ENCODE peak calls at places on chromosomes 1 and 21, in ten cellular contexts. One of them, this sample, is unnamed.

GRCh38 chr21:27400045-27400444 is 433.2 kb upstream of the ADAMTS5 start:
- DNase-seq in CD4-positive, CD25-positive, alpha-beta regulatory T cell: no peak
- DNase-seq in HTR-8/SVneo: no peak
- DNase-seq in neuronal stem cell: no peak
- DNase-seq in endothelial cell of umbilical vein: no peak
- DNase-seq in A549: no peak
- DNase-seq in sciatic nerve: no peak
- DNase-seq in AG08395: no peak
- DNase-seq in myocyte: no peak
- DNase-seq in hippocampal formation: no peak
- DNase-seq in this sample: no peak

GRCh38 chr1:181083842-181084605 is 4.5 kb upstream of the IER5 start:
- DNase-seq in sciatic nerve: peak; percentile 62
- DNase-seq in hippocampal formation: no peak
- DNase-seq in myocyte: peak; percentile 85
- DNase-seq in neuronal stem cell: no peak
- DNase-seq in AG08395: no peak
- DNase-seq in endothelial cell of umbilical vein: peak; percentile 71
- DNase-seq in A549: peak; percentile 80
- DNase-seq in CD4-positive, CD25-positive, alpha-beta regulatory T cell: peak; percentile 84
- DNase-seq in HTR-8/SVneo: no peak
- DNase-seq in this sample: no peak

GRCh38 chr21:29298348-29299045 is at the start of gene BACH1:
- DNase-seq in hippocampal formation: peak; percentile 89
- DNase-seq in CD4-positive, CD25-positive, alpha-beta regulatory T cell: peak; percentile 89
- DNase-seq in myocyte: peak; percentile 90
- DNase-seq in AG08395: peak; percentile 96
- DNase-seq in sciatic nerve: peak; percentile 94
- DNase-seq in A549: peak; percentile 76
- DNase-seq in endothelial cell of umbilical vein: peak; percentile 89
- DNase-seq in neuronal stem cell: peak; percentile 84
- DNase-seq in HTR-8/SVneo: peak; percentile 84
- DNase-seq in this sample: peak; percentile 98

GRCh38 chr1:117570988-117571409 is 34.8 kb upstream of the TENT5C start:
- DNase-seq in neuronal stem cell: no peak
- DNase-seq in CD4-positive, CD25-positive, alpha-beta regulatory T cell: peak; percentile 20
- DNase-seq in HTR-8/SVneo: no peak
- DNase-seq in sciatic nerve: no peak
- DNase-seq in AG08395: no peak
- DNase-seq in endothelial cell of umbilical vein: no peak
- DNase-seq in A549: no peak
- DNase-seq in myocyte: peak; percentile 22
- DNase-seq in hippocampal formation: no peak
- DNase-seq in this sample: peak; percentile 69

GRCh38 chr21:21851657-21852056 is 853.4 kb downstream of the NCAM2 start:
- DNase-seq in CD4-positive, CD25-positive, alpha-beta regulatory T cell: no peak
- DNase-seq in myocyte: no peak
- DNase-seq in A549: no peak
- DNase-seq in sciatic nerve: no peak
- DNase-seq in AG08395: no peak
- DNase-seq in endothelial cell of umbilical vein: no peak
- DNase-seq in HTR-8/SVneo: no peak
- DNase-seq in neuronal stem cell: no peak
- DNase-seq in hippocampal formation: peak; percentile 8
- DNase-seq in this sample: no peak

GRCh38 chr1:179247923-179248322 is 18.4 kb upstream of the ABL2 start:
- DNase-seq in endothelial cell of umbilical vein: no peak
- DNase-seq in sciatic nerve: no peak
- DNase-seq in AG08395: no peak
- DNase-seq in myocyte: no peak
- DNase-seq in CD4-positive, CD25-positive, alpha-beta regulatory T cell: no peak
- DNase-seq in neuronal stem cell: no peak
- DNase-seq in A549: no peak
- DNase-seq in hippocampal formation: no peak
- DNase-seq in HTR-8/SVneo: no peak
- DNase-seq in this sample: no peak

GRCh38 chr1:98046031-98046641 is 125.3 kb upstream of the DPYD start:
- DNase-seq in myocyte: peak; percentile 61
- DNase-seq in A549: peak; percentile 63
- DNase-seq in hippocampal formation: no peak
- DNase-seq in HTR-8/SVneo: no peak
- DNase-seq in endothelial cell of umbilical vein: peak; percentile 70
- DNase-seq in CD4-positive, CD25-positive, alpha-beta regulatory T cell: peak; percentile 35
- DNase-seq in sciatic nerve: peak; percentile 32
- DNase-seq in neuronal stem cell: no peak
- DNase-seq in AG08395: peak; percentile 25
- DNase-seq in this sample: no peak

GRCh38 chr1:184156521-184157395 is 105.2 kb downstream of the TSEN15 start:
- DNase-seq in myocyte: no peak
- DNase-seq in sciatic nerve: no peak
- DNase-seq in A549: no peak
- DNase-seq in CD4-positive, CD25-positive, alpha-beta regulatory T cell: no peak
- DNase-seq in HTR-8/SVneo: no peak
- DNase-seq in endothelial cell of umbilical vein: no peak
- DNase-seq in hippocampal formation: no peak
- DNase-seq in AG08395: no peak
- DNase-seq in neuronal stem cell: no peak
- DNase-seq in this sample: no peak

GRCh38 chr1:3984586-3984985 is 84.5 kb upstream of the C1orf174 start:
- DNase-seq in HTR-8/SVneo: no peak
- DNase-seq in endothelial cell of umbilical vein: no peak
- DNase-seq in myocyte: no peak
- DNase-seq in sciatic nerve: no peak
- DNase-seq in neuronal stem cell: no peak
- DNase-seq in hippocampal formation: no peak
- DNase-seq in AG08395: no peak
- DNase-seq in CD4-positive, CD25-positive, alpha-beta regulatory T cell: no peak
- DNase-seq in A549: no peak
- DNase-seq in this sample: no peak

GRCh38 chr1:58597076-58597475 is 20.0 kb upstream of the TACSTD2 start:
- DNase-seq in endothelial cell of umbilical vein: no peak
- DNase-seq in sciatic nerve: no peak
- DNase-seq in hippocampal formation: no peak
- DNase-seq in A549: no peak
- DNase-seq in CD4-positive, CD25-positive, alpha-beta regulatory T cell: no peak
- DNase-seq in neuronal stem cell: no peak
- DNase-seq in AG08395: peak; percentile 17
- DNase-seq in HTR-8/SVneo: no peak
- DNase-seq in myocyte: no peak
- DNase-seq in this sample: no peak

GRCh38 chr1:83775977-83776603 is 222.8 kb downstream of the TTLL7 start:
- DNase-seq in endothelial cell of umbilical vein: no peak
- DNase-seq in HTR-8/SVneo: no peak
- DNase-seq in CD4-positive, CD25-positive, alpha-beta regulatory T cell: no peak
- DNase-seq in hippocampal formation: no peak
- DNase-seq in myocyte: no peak
- DNase-seq in AG08395: no peak
- DNase-seq in sciatic nerve: no peak
- DNase-seq in A549: no peak
- DNase-seq in neuronal stem cell: no peak
- DNase-seq in this sample: no peak

GRCh38 chr1:237279629-237280028 is 237.6 kb downstream of the RYR2 start:
- DNase-seq in neuronal stem cell: no peak
- DNase-seq in myocyte: no peak
- DNase-seq in sciatic nerve: no peak
- DNase-seq in A549: no peak
- DNase-seq in AG08395: no peak
- DNase-seq in endothelial cell of umbilical vein: no peak
- DNase-seq in hippocampal formation: peak; percentile 36
- DNase-seq in HTR-8/SVneo: no peak
- DNase-seq in CD4-positive, CD25-positive, alpha-beta regulatory T cell: no peak
- DNase-seq in this sample: no peak

GRCh38 chr1:227740401-227740960 is 5.2 kb downstream of the SNAP47 start:
- DNase-seq in AG08395: no peak
- DNase-seq in neuronal stem cell: no peak
- DNase-seq in hippocampal formation: no peak
- DNase-seq in CD4-positive, CD25-positive, alpha-beta regulatory T cell: no peak
- DNase-seq in HTR-8/SVneo: no peak
- DNase-seq in myocyte: no peak
- DNase-seq in A549: no peak
- DNase-seq in endothelial cell of umbilical vein: no peak
- DNase-seq in sciatic nerve: no peak
- DNase-seq in this sample: no peak

GRCh38 chr1:111204923-111205723 is 4.7 kb upstream of the DENND2D start:
- DNase-seq in AG08395: no peak
- DNase-seq in A549: no peak
- DNase-seq in sciatic nerve: no peak
- DNase-seq in CD4-positive, CD25-positive, alpha-beta regulatory T cell: no peak
- DNase-seq in neuronal stem cell: no peak
- DNase-seq in endothelial cell of umbilical vein: no peak
- DNase-seq in hippocampal formation: no peak
- DNase-seq in myocyte: no peak
- DNase-seq in HTR-8/SVneo: no peak
- DNase-seq in this sample: no peak

GRCh38 chr1:50851034-50851433 is 109.0 kb downstream of the FAF1 start:
- DNase-seq in hippocampal formation: no peak
- DNase-seq in endothelial cell of umbilical vein: no peak
- DNase-seq in CD4-positive, CD25-positive, alpha-beta regulatory T cell: no peak
- DNase-seq in neuronal stem cell: no peak
- DNase-seq in A549: no peak
- DNase-seq in HTR-8/SVneo: no peak
- DNase-seq in AG08395: no peak
- DNase-seq in sciatic nerve: no peak
- DNase-seq in myocyte: no peak
- DNase-seq in this sample: no peak

GRCh38 chr1:47686731-47687617 is 249.1 kb downstream of the FOXD2 start:
- DNase-seq in endothelial cell of umbilical vein: no peak
- DNase-seq in AG08395: no peak
- DNase-seq in hippocampal formation: no peak
- DNase-seq in HTR-8/SVneo: no peak
- DNase-seq in CD4-positive, CD25-positive, alpha-beta regulatory T cell: no peak
- DNase-seq in neuronal stem cell: no peak
- DNase-seq in myocyte: no peak
- DNase-seq in sciatic nerve: peak; percentile 52
- DNase-seq in A549: no peak
- DNase-seq in this sample: no peak

GRCh38 chr1:198238121-198238520 is 81.3 kb downstream of the NEK7 start:
- DNase-seq in sciatic nerve: no peak
- DNase-seq in HTR-8/SVneo: no peak
- DNase-seq in endothelial cell of umbilical vein: no peak
- DNase-seq in neuronal stem cell: no peak
- DNase-seq in AG08395: no peak
- DNase-seq in A549: no peak
- DNase-seq in hippocampal formation: no peak
- DNase-seq in CD4-positive, CD25-positive, alpha-beta regulatory T cell: no peak
- DNase-seq in myocyte: no peak
- DNase-seq in this sample: peak; percentile 71

GRCh38 chr1:26733982-26734381 is 38.2 kb downstream of the ARID1A start:
- DNase-seq in HTR-8/SVneo: no peak
- DNase-seq in sciatic nerve: no peak
- DNase-seq in hippocampal formation: no peak
- DNase-seq in AG08395: peak; percentile 74
- DNase-seq in endothelial cell of umbilical vein: no peak
- DNase-seq in A549: no peak
- DNase-seq in CD4-positive, CD25-positive, alpha-beta regulatory T cell: peak; percentile 25
- DNase-seq in myocyte: no peak
- DNase-seq in neuronal stem cell: no peak
- DNase-seq in this sample: no peak

GRCh38 chr1:248752119-248752931 is 3.2 kb downstream of the LYPD8 start:
- DNase-seq in myocyte: no peak
- DNase-seq in A549: peak; percentile 37
- DNase-seq in CD4-positive, CD25-positive, alpha-beta regulatory T cell: peak; percentile 20
- DNase-seq in hippocampal formation: no peak
- DNase-seq in HTR-8/SVneo: peak; percentile 28
- DNase-seq in AG08395: no peak
- DNase-seq in neuronal stem cell: no peak
- DNase-seq in sciatic nerve: no peak
- DNase-seq in endothelial cell of umbilical vein: no peak
- DNase-seq in this sample: no peak

GRCh38 chr1:193031431-193031830 is 27.7 kb downstream of the UCHL5 start:
- DNase-seq in neuronal stem cell: no peak
- DNase-seq in endothelial cell of umbilical vein: peak; percentile 38
- DNase-seq in HTR-8/SVneo: peak; percentile 8
- DNase-seq in A549: no peak
- DNase-seq in myocyte: peak; percentile 11
- DNase-seq in sciatic nerve: no peak
- DNase-seq in AG08395: peak; percentile 12
- DNase-seq in CD4-positive, CD25-positive, alpha-beta regulatory T cell: peak; percentile 23
- DNase-seq in hippocampal formation: peak; percentile 43
- DNase-seq in this sample: no peak

GRCh38 chr21:35336534-35336933 is 287.4 kb upstream of the RUNX1 start:
- DNase-seq in hippocampal formation: no peak
- DNase-seq in myocyte: peak; percentile 32
- DNase-seq in AG08395: peak; percentile 11
- DNase-seq in HTR-8/SVneo: no peak
- DNase-seq in A549: no peak
- DNase-seq in neuronal stem cell: no peak
- DNase-seq in endothelial cell of umbilical vein: no peak
- DNase-seq in CD4-positive, CD25-positive, alpha-beta regulatory T cell: no peak
- DNase-seq in sciatic nerve: no peak
- DNase-seq in this sample: no peak

GRCh38 chr1:30262158-30262557 is 461.2 kb downstream of the MATN1 start:
- DNase-seq in sciatic nerve: no peak
- DNase-seq in hippocampal formation: no peak
- DNase-seq in A549: no peak
- DNase-seq in neuronal stem cell: no peak
- DNase-seq in HTR-8/SVneo: no peak
- DNase-seq in CD4-positive, CD25-positive, alpha-beta regulatory T cell: no peak
- DNase-seq in endothelial cell of umbilical vein: no peak
- DNase-seq in AG08395: no peak
- DNase-seq in myocyte: no peak
- DNase-seq in this sample: no peak

GRCh38 chr1:116268211-116268610 is 104.8 kb upstream of the ATP1A1 start:
- DNase-seq in A549: peak; percentile 53
- DNase-seq in sciatic nerve: peak; percentile 64
- DNase-seq in hippocampal formation: no peak
- DNase-seq in HTR-8/SVneo: peak; percentile 22
- DNase-seq in myocyte: peak; percentile 90
- DNase-seq in AG08395: no peak
- DNase-seq in CD4-positive, CD25-positive, alpha-beta regulatory T cell: peak; percentile 39
- DNase-seq in neuronal stem cell: no peak
- DNase-seq in endothelial cell of umbilical vein: no peak
- DNase-seq in this sample: peak; percentile 55